ENCODE peak calls at places on chromosome 17, in four cellular contexts. I is upper lobe of right lung, D is heart left ventricle, E is PC-3. K is an unnamed sample. For H3K36me3, the result is how much of the 10 kb centered on the place peaks cover.

GRCh38 chr17:8868092-8868491 is 618 bp upstream of the PIK3R6 start:
- DNase-seq in I (no peak), D (no peak), E (no peak), K (no peak)

GRCh38 chr17:78252111-78252634 is 20.7 kb downstream of the TMEM235 start:
- DNase-seq in I (peak), D (no peak), E (no peak), K (peak)

GRCh38 chr17:49577651-49577935 is 1.9 kb downstream of the NXPH3 start:
- DNase-seq in I (no peak), D (no peak), E (no peak), K (no peak)

GRCh38 chr17:75356260-75356937 is 49.1 kb downstream of the GRB2 start:
- DNase-seq in I (no peak), D (no peak), E (no peak), K (peak)

GRCh38 chr17:9228408-9229159 is 207.3 kb downstream of the NTN1 start:
- DNase-seq in I (no peak), D (no peak), E (no peak), K (no peak)

GRCh38 chr17:13420294-13421277 is 181.1 kb downstream of the HS3ST3A1 start:
- DNase-seq in I (no peak), D (no peak), E (peak), K (peak)

GRCh38 chr17:82343560-82343959 is 10.0 kb upstream of the SECTM1 start:
- DNase-seq in I (no peak), D (no peak), E (no peak), K (no peak)

GRCh38 chr17:75457047-75457654 is 716 bp downstream of the TMEM94 start:
- DNase-seq in I (peak), D (peak), E (peak), K (no peak)

GRCh38 chr17:38745545-38745944 is 2.6 kb downstream of the PCGF2 start:
- DNase-seq in I (no peak), D (no peak), E (no peak), K (no peak)

GRCh38 chr17:38748329-38749221 is at the start of gene PCGF2:
- DNase-seq in I (peak), D (peak), E (peak), K (peak)

GRCh38 chr17:38746004-38746892 is 1.9 kb downstream of the PCGF2 start:
- DNase-seq in I (no peak), D (no peak), E (no peak), K (no peak)

GRCh38 chr17:38747385-38748328 is 479 bp downstream of the PCGF2 start:
- DNase-seq in I (peak), D (peak), E (no peak), K (no peak)

GRCh38 chr17:38746893-38747384 is 1.2 kb downstream of the PCGF2 start:
- DNase-seq in I (no peak), D (no peak), E (no peak), K (no peak)
- H3K4me3 ChIP-seq in I (peak), D (peak), E (peak), K (peak)

DNA sequence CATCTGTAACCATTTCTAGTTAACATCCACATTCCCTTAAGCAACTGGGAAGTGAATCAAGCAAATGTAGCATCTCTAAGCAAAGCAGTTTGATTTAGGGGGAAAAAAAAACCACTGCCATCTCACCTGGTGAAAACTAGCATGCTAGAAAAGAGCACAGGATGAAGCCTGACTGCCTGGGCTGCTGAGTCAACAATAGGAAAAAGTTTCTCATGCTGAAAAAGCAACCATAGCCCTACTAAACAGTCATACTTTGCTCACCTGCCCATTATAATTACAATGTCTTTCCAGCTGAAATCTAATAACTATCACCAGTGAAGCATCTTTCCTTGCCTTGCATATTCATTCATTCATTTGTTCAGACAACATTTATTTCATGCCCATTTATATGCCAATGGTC is 139.4 kb downstream of the ANKFN1 start:
- DNase-seq in I (no peak), D (no peak), E (no peak), K (no peak)
- H3K36me3 ChIP-seq in I (under half), D (under half), E (under half), K (under half)

GRCh38 chr17:4497101-4497824 is 1.4 kb upstream of the SPNS2 start:
- DNase-seq in I (no peak), D (no peak), E (peak), K (no peak)

GRCh38 chr17:4500188-4500565 is 1.5 kb downstream of the SPNS2 start:
- DNase-seq in I (no peak), D (no peak), E (no peak), K (peak)

GRCh38 chr17:4498461-4499397 is at the start of gene SPNS2:
- DNase-seq in I (peak), D (peak), E (peak), K (peak)

GRCh38 chr17:4501295-4501949 is 2.7 kb downstream of the SPNS2 start:
- DNase-seq in I (no peak), D (no peak), E (no peak), K (no peak)

DNA sequence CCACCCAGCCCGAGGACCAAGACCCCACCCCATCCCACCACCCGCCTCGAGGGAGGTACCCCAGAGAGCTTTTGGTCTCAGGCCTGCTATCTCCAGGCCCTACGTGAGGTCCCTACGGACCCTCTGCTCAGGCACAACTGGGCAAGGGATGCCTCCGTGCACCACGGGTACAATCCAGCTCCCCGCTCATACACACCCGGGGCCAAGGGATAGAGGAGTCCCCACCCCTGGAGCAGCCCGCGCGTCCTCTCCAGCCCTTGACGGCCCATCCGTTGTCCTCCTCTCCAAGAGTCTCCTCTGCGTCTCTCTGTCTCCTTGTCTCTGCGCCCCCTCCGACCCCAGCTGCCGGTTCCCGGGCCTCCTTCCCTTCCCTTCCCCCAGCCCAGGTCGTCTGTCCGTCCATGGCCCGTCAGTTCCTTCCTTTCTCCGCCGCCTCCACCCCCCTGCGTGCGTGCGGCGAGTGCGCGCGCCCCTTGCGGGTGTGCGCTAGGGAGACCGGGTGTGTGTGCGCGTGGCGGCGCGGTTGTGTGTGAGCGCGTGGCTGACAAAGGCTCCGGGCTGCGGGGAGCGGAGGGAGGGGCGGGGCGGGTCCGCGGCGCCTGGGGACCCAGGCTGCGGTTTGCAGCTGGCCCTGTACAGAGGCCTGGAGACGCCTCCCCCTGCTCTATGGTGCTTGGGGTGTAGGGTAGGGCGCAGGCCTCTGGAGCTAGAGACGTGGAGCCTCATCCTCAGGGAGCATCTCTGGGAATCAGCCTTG is 928 bp downstream of the SPNS2 start:
- DNase-seq in I (no peak), D (peak), E (no peak), K (peak)
- H3K27ac ChIP-seq in I (peak), D (peak), E (no peak), K (peak)

GRCh38 chr17:52159159-52159809 is 770 bp upstream of the CA10 start:
- DNase-seq in I (no peak), D (no peak), E (no peak), K (no peak)

GRCh38 chr17:52157161-52157560 is 1.4 kb downstream of the CA10 start:
- DNase-seq in I (no peak), D (no peak), E (no peak), K (no peak)

GRCh38 chr17:52157603-52158449 is 688 bp downstream of the CA10 start:
- DNase-seq in I (no peak), D (no peak), E (no peak), K (peak)

GRCh38 chr17:52159810-52160578 is 1.5 kb upstream of the CA10 start:
- DNase-seq in I (no peak), D (no peak), E (no peak), K (no peak)

GRCh38 chr17:52158450-52159042 is at the start of gene CA10:
- DNase-seq in I (no peak), D (no peak), E (no peak), K (no peak)
- H3K4me3 ChIP-seq in I (peak), D (no peak), E (no peak), K (no peak)

DNA sequence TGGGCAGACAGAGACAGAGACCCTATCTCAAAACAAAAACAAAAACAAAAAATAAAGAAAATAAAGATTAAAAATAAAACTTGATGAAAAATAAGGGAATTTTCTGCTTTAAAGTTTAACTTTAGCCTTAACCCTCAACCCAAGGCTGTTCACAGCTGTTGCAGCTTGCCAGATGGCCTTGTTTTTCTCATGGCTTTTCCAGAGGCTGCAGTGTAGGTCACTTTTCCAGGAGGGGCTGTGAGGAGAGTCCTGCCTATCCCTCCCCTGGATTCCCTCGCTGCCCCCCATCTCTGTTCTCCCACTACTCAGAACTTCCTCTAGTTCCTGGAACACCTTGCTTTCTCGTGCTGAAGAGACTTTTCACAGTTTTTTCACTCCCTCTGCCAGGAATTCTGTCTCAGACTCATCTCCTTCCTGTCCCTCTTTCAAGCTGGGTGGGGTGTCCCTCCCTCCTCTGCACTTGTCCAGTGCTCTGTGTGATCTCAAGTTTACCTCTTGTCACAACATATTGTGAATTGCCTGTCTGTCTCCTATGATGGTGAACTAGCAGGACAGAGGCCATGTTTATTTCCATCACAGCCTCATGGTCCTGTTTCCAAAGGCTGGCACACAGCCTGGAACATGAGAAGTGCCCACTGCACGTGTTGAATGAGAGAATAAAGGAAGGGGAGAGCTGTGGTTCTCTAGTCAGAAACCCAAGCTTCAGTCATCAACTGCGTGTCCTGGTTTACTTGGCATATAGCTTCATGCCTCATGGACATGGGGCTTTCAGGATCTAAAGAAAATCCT is 69.9 kb upstream of the MSI2 start:
- DNase-seq in I (no peak), D (no peak), E (no peak), K (no peak)
- H3K36me3 ChIP-seq in I (under half), D (under half), E (under half), K (under half)

DNA sequence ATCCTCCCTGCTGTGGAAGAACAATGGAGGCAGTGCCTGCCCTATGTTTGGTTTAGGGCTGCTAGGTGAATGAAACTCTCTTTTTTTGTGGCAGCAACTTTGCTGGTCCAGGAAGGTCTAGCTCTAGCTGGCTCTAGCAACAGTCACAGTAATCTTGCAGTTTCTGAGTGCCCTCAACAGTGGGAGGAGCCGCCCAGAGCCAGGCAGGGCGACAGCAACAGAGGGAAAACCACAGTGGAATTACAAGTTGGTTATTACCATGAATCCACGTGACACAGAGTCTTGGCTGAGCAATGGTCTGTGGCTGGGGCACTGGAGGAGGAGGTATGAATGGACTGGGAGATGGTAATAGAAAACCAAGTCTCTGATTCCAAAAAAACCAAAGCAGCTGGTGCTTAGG is 10.3 kb downstream of the HSPB9 start:
- DNase-seq in I (peak), D (no peak), E (no peak), K (peak)
- H3K27ac ChIP-seq in I (peak), D (peak), E (no peak), K (peak)

GRCh38 chr17:63705657-63706056 is 5.7 kb upstream of the LIMD2 start:
- DNase-seq in I (no peak), D (no peak), E (no peak), K (no peak)
- H3K4me3 ChIP-seq in I (no peak), D (no peak), E (no peak), K (no peak)

DNA sequence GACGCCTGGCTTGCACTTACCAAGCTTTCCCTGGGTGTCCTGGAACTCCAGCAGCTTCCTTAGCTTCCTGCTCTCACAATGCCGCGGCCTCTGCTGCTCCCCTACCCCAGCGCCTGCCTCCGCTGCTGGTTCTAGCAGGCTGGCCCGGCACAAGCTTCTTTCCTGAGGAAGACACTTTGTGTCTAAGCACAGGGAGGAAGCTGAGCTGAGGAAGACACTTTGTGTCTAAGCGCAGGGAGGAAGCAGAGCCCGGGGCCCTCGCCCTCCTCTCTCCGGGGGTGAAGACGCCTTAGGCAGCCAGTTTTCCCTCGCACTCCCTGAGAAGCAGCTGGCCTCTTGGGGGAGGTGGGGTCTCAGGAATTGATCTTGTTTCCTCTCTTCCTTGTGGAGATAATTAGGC is 64.9 kb downstream of the PLD6 start:
- DNase-seq in I (no peak), D (no peak), E (no peak), K (no peak)
- H3K36me3 ChIP-seq in I (half or more), D (half or more), E (half or more), K (under half)

GRCh38 chr17:61625564-61625963 is 34.5 kb upstream of the NACA2 start:
- DNase-seq in I (no peak), D (no peak), E (no peak), K (no peak)
- H3K27ac ChIP-seq in I (no peak), D (no peak), E (no peak), K (no peak)

GRCh38 chr17:28748852-28749515 is 5.2 kb downstream of the TRAF4 start:
- DNase-seq in I (peak), D (no peak), E (no peak), K (peak)
- H3K4me3 ChIP-seq in I (no peak), D (no peak), E (no peak), K (no peak)